ENCODE peak calls at places on chromosomes 6 and 20, in six cellular contexts. One of them, this sample, is unnamed.

GRCh38 chr6:95127266-95127665 is 450.1 kb upstream of the MANEA start:
- DNase-seq in H1: no peak
- DNase-seq in SK-N-SH: no peak
- DNase-seq in K562: no peak
- DNase-seq in GM12878: no peak
- DNase-seq in HepG2: no peak
- DNase-seq in this sample: no peak

GRCh38 chr6:71983131-71983530 is 96.8 kb downstream of the RIMS1 start:
- DNase-seq in SK-N-SH: no peak
- DNase-seq in GM12878: no peak
- DNase-seq in H1: no peak
- DNase-seq in K562: no peak
- DNase-seq in HepG2: no peak
- DNase-seq in this sample: no peak

GRCh38 chr6:23589811-23590210 is 536.2 kb upstream of the NRSN1 start:
- DNase-seq in GM12878: no peak
- DNase-seq in SK-N-SH: no peak
- DNase-seq in HepG2: no peak
- DNase-seq in H1: no peak
- DNase-seq in K562: no peak
- DNase-seq in this sample: no peak

GRCh38 chr6:84072452-84072997 is 39.0 kb downstream of the MRAP2 start:
- DNase-seq in SK-N-SH: no peak
- DNase-seq in K562: no peak
- DNase-seq in HepG2: no peak
- DNase-seq in GM12878: no peak
- DNase-seq in H1: no peak
- DNase-seq in this sample: no peak

GRCh38 chr6:57040011-57040410 is 6.5 kb upstream of the KIAA1586 start:
- DNase-seq in K562: no peak
- DNase-seq in SK-N-SH: peak; percentile 19
- DNase-seq in GM12878: no peak
- DNase-seq in HepG2: no peak
- DNase-seq in H1: no peak
- DNase-seq in this sample: no peak

GRCh38 chr6:139533573-139534471 is 159.4 kb upstream of the CITED2 start:
- DNase-seq in K562: peak; percentile 73
- DNase-seq in GM12878: no peak
- DNase-seq in HepG2: no peak
- DNase-seq in H1: no peak
- DNase-seq in SK-N-SH: no peak
- DNase-seq in this sample: peak; percentile 73

GRCh38 chr6:45896783-45897441 is 118.7 kb downstream of the CLIC5 start:
- DNase-seq in HepG2: no peak
- DNase-seq in GM12878: no peak
- DNase-seq in K562: no peak
- DNase-seq in SK-N-SH: no peak
- DNase-seq in H1: no peak
- DNase-seq in this sample: no peak

GRCh38 chr6:101114703-101115102 is 233.6 kb upstream of the ASCC3 start:
- DNase-seq in H1: no peak
- DNase-seq in SK-N-SH: peak; percentile 48
- DNase-seq in K562: no peak
- DNase-seq in HepG2: peak; percentile 10
- DNase-seq in GM12878: no peak
- DNase-seq in this sample: no peak

GRCh38 chr6:168035661-168036616 is 38.5 kb downstream of the KIF25 start:
- DNase-seq in SK-N-SH: peak; percentile 59
- DNase-seq in HepG2: no peak
- DNase-seq in K562: peak; percentile 60
- DNase-seq in GM12878: no peak
- DNase-seq in H1: no peak
- DNase-seq in this sample: no peak

GRCh38 chr20:56249244-56249955 is 868 bp downstream of the MC3R start:
- DNase-seq in H1: peak; percentile 76
- DNase-seq in K562: peak; percentile 60
- DNase-seq in GM12878: no peak
- DNase-seq in SK-N-SH: peak; percentile 31
- DNase-seq in HepG2: peak; percentile 49
- DNase-seq in this sample: peak; percentile 63

GRCh38 chr6:165854061-165854862 is 191.2 kb upstream of the PDE10A start:
- DNase-seq in SK-N-SH: no peak
- DNase-seq in GM12878: no peak
- DNase-seq in K562: no peak
- DNase-seq in H1: peak; percentile 73
- DNase-seq in HepG2: no peak
- DNase-seq in this sample: no peak

GRCh38 chr6:108760158-108761050 is 87.8 kb upstream of the ARMC2 start:
- DNase-seq in HepG2: no peak
- DNase-seq in K562: no peak
- DNase-seq in GM12878: no peak
- DNase-seq in H1: no peak
- DNase-seq in SK-N-SH: no peak
- DNase-seq in this sample: peak; percentile 77

GRCh38 chr6:72620866-72621242 is 1.0 kb upstream of the KCNQ5 start:
- DNase-seq in GM12878: no peak
- DNase-seq in SK-N-SH: peak; percentile 12
- DNase-seq in H1: peak; percentile 56
- DNase-seq in K562: no peak
- DNase-seq in HepG2: no peak
- DNase-seq in this sample: no peak

GRCh38 chr6:157530126-157530525 is 149.1 kb downstream of the ZDHHC14 start:
- DNase-seq in HepG2: no peak
- DNase-seq in GM12878: no peak
- DNase-seq in K562: no peak
- DNase-seq in SK-N-SH: peak; percentile 30
- DNase-seq in H1: no peak
- DNase-seq in this sample: no peak
- TF ChIP-seq POLR2AphosphoS5 in HepG2: no peak
- TF ChIP-seq POLR2AphosphoS5 in GM12878: no peak
- TF ChIP-seq POLR2AphosphoS5 in K562: no peak
- TF ChIP-seq POLR2AphosphoS5 in SK-N-SH: no peak
- TF ChIP-seq POLR2AphosphoS5 in H1: no peak
- TF ChIP-seq POLR2AphosphoS5 in this sample: no peak

GRCh38 chr6:90859056-90859455 is 272.2 kb upstream of the MAP3K7 start:
- DNase-seq in GM12878: no peak
- DNase-seq in H1: no peak
- DNase-seq in HepG2: no peak
- DNase-seq in SK-N-SH: no peak
- DNase-seq in K562: no peak
- DNase-seq in this sample: no peak
- TF ChIP-seq GABPA in GM12878: no peak
- TF ChIP-seq GABPA in H1: no peak
- TF ChIP-seq GABPA in HepG2: no peak
- TF ChIP-seq GABPA in SK-N-SH: no peak
- TF ChIP-seq GABPA in K562: no peak
- TF ChIP-seq GABPA in this sample: no peak

DNA sequence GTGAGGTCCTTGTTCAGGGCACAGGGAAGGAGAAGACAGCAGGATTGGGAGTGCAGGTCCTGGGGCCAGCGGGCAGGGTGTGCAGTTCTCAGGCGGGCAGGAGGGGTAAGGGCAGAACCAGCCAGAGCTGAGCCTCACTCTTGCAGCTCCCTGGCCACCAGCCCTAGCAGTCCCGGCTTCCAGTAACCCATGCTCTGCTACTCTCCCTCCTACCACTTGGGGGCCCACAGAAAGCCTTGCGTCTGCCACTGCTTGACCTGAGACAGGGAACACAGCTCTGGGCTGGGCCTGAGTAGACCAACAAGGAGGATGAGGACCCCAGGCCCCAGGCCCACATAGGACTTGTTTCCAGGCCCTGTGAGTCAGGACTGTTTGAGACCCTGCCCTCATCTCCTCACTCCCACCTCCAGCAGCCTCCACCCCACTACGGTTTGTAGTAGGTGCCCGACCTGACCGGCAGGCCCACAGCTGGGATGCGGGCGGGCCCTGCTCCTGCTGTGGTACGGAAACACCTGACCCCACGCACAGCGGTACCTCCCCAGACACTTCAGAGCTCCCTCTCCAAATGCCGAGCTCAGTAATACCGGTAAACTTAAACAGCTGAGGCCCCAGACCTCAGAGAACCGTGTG is 39.2 kb downstream of the KCNK5 start:
- DNase-seq in HepG2: peak; percentile 40
- DNase-seq in K562: peak; percentile 59
- DNase-seq in SK-N-SH: peak; percentile 69
- DNase-seq in H1: peak; percentile 79
- DNase-seq in GM12878: no peak
- DNase-seq in this sample: no peak
- TF ChIP-seq CTCF in HepG2: peak; percentile 79
- TF ChIP-seq CTCF in K562: peak; percentile 71
- TF ChIP-seq CTCF in SK-N-SH: no peak
- TF ChIP-seq CTCF in H1: peak; percentile 89
- TF ChIP-seq CTCF in GM12878: peak; percentile 57
- TF ChIP-seq CTCF in this sample: peak; percentile 38

GRCh38 chr20:37905969-37906613 is 3.2 kb downstream of the VSTM2L start:
- DNase-seq in K562: no peak
- DNase-seq in SK-N-SH: peak; percentile 61
- DNase-seq in HepG2: no peak
- DNase-seq in H1: no peak
- DNase-seq in GM12878: no peak
- DNase-seq in this sample: no peak

GRCh38 chr20:37904845-37905244 is 1.9 kb downstream of the VSTM2L start:
- DNase-seq in HepG2: no peak
- DNase-seq in GM12878: no peak
- DNase-seq in K562: no peak
- DNase-seq in H1: no peak
- DNase-seq in SK-N-SH: no peak
- DNase-seq in this sample: no peak

GRCh38 chr20:37911262-37911661 is 8.3 kb downstream of the VSTM2L start:
- DNase-seq in GM12878: no peak
- DNase-seq in K562: no peak
- DNase-seq in HepG2: no peak
- DNase-seq in H1: no peak
- DNase-seq in SK-N-SH: no peak
- DNase-seq in this sample: no peak

GRCh38 chr20:37907330-37907676 is 4.4 kb downstream of the VSTM2L start:
- DNase-seq in K562: no peak
- DNase-seq in HepG2: no peak
- DNase-seq in SK-N-SH: no peak
- DNase-seq in H1: no peak
- DNase-seq in GM12878: no peak
- DNase-seq in this sample: no peak

DNA sequence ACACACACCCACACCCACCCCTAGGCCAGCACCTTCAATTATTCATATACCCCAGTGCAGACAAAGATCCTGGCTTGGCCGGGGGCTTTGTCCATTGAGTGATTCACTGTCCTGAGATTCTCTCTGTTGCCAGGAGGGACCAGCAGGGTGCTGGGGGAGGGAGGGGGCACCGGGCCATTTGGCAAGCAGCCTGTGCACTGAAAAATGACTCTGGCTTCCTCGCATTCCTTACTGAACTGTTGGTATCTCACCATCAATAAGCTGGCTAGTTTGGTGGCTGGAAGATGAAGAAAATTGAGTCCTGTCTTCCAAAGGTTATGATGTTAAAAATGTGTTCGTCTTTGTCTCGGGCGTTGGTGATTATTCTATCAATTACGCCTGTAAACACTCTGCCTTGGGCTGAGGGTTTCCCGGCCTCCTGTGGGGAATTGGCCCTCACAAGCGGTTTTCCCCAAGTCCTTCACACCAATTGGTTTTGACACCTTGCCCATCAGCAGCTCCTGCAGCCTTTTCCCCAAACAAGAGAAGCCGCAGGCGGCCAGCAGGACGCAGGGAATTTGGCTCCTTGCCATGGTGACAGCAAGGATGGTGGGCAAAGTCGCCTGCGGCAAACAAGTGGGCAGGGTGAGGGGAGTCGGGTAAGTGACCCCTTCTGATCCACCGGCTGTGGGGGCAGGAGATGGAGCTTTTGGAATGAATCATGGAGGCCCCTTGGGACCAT is 4.9 kb downstream of the VSTM2L start:
- DNase-seq in HepG2: no peak
- DNase-seq in SK-N-SH: peak; percentile 85
- DNase-seq in H1: no peak
- DNase-seq in GM12878: no peak
- DNase-seq in K562: no peak
- DNase-seq in this sample: no peak
- TF ChIP-seq POLR2AphosphoS5 in HepG2: no peak
- TF ChIP-seq POLR2AphosphoS5 in SK-N-SH: no peak
- TF ChIP-seq POLR2AphosphoS5 in H1: no peak
- TF ChIP-seq POLR2AphosphoS5 in GM12878: no peak
- TF ChIP-seq POLR2AphosphoS5 in K562: no peak
- TF ChIP-seq POLR2AphosphoS5 in this sample: no peak

GRCh38 chr6:96856822-96857221 is 19.5 kb upstream of the GPR63 start:
- DNase-seq in H1: no peak
- DNase-seq in K562: no peak
- DNase-seq in GM12878: no peak
- DNase-seq in HepG2: no peak
- DNase-seq in SK-N-SH: no peak
- DNase-seq in this sample: no peak

GRCh38 chr6:96852605-96853004 is 15.3 kb upstream of the GPR63 start:
- DNase-seq in K562: no peak
- DNase-seq in HepG2: no peak
- DNase-seq in SK-N-SH: no peak
- DNase-seq in GM12878: no peak
- DNase-seq in H1: no peak
- DNase-seq in this sample: no peak

GRCh38 chr6:96851858-96852257 is 14.6 kb upstream of the GPR63 start:
- DNase-seq in HepG2: no peak
- DNase-seq in H1: no peak
- DNase-seq in SK-N-SH: no peak
- DNase-seq in GM12878: no peak
- DNase-seq in K562: no peak
- DNase-seq in this sample: no peak

GRCh38 chr6:96849615-96850014 is 12.3 kb upstream of the GPR63 start:
- DNase-seq in K562: no peak
- DNase-seq in GM12878: no peak
- DNase-seq in HepG2: no peak
- DNase-seq in SK-N-SH: no peak
- DNase-seq in H1: no peak
- DNase-seq in this sample: no peak

DNA sequence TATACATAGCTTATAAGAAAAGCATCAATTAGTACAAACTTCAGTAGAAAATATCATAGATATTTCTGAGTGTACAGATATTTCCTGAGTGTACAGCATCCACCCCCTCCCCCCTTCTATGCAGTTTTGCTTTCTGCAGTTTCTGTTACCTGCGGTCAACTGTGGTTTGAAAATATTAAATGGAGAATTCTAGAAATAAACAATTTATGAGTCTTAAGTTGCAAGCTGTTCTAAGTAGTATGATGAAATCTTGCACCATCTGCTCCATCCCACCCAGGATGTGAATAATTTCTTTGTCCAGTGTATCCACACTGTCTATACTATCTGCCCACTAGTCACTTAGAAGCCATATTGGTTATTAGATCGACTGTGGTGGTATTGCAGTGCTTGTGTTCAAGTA is 15.8 kb upstream of the GPR63 start:
- DNase-seq in H1: no peak
- DNase-seq in HepG2: no peak
- DNase-seq in K562: no peak
- DNase-seq in SK-N-SH: no peak
- DNase-seq in GM12878: no peak
- DNase-seq in this sample: no peak
- TF ChIP-seq GABPA in H1: no peak
- TF ChIP-seq GABPA in HepG2: no peak
- TF ChIP-seq GABPA in K562: no peak
- TF ChIP-seq GABPA in SK-N-SH: no peak
- TF ChIP-seq GABPA in GM12878: no peak
- TF ChIP-seq GABPA in this sample: no peak

This sample was measured in HL-60.